ENCODE peak calls at places on chromosomes 13 and 19, in five cellular contexts. One of them, this sample, is unnamed.

GRCh38 chr19:28483197-28483596 is 729.8 kb downstream of the UQCRFS1 start:
- DNase-seq in adrenal gland: no peak
- DNase-seq in tibial nerve: no peak
- DNase-seq in right lobe of liver: no peak
- DNase-seq in Peyer's patch: no peak
- DNase-seq in this sample: no peak

GRCh38 chr13:112942689-112943308 is 26.2 kb upstream of the MCF2L start:
- DNase-seq in tibial nerve: peak; percentile 97
- DNase-seq in right lobe of liver: peak; percentile 97
- DNase-seq in adrenal gland: peak; percentile 98
- DNase-seq in Peyer's patch: peak; percentile 99
- DNase-seq in this sample: peak; percentile 96

GRCh38 chr13:49563513-49563912 is 21.8 kb downstream of the RCBTB1 start:
- DNase-seq in tibial nerve: no peak
- DNase-seq in Peyer's patch: no peak
- DNase-seq in adrenal gland: no peak
- DNase-seq in right lobe of liver: no peak
- DNase-seq in this sample: no peak

GRCh38 chr13:75864718-75865117 is 228.6 kb downstream of the LMO7 start:
- DNase-seq in tibial nerve: no peak
- DNase-seq in adrenal gland: no peak
- DNase-seq in right lobe of liver: no peak
- DNase-seq in Peyer's patch: no peak
- DNase-seq in this sample: no peak

GRCh38 chr19:46902402-46902766 is 41.6 kb downstream of the ARHGAP35 start:
- DNase-seq in Peyer's patch: no peak
- DNase-seq in tibial nerve: no peak
- DNase-seq in adrenal gland: peak; percentile 33
- DNase-seq in right lobe of liver: no peak
- DNase-seq in this sample: no peak

GRCh38 chr13:37715606-37716015 is 117.0 kb upstream of the POSTN start:
- DNase-seq in tibial nerve: no peak
- DNase-seq in right lobe of liver: no peak
- DNase-seq in Peyer's patch: no peak
- DNase-seq in adrenal gland: no peak
- DNase-seq in this sample: no peak

GRCh38 chr19:2551172-2551863 is 75.4 kb downstream of the GADD45B start:
- DNase-seq in tibial nerve: no peak
- DNase-seq in right lobe of liver: no peak
- DNase-seq in Peyer's patch: no peak
- DNase-seq in adrenal gland: no peak
- DNase-seq in this sample: peak; percentile 63

GRCh38 chr19:38745316-38745715 is 1.0 kb upstream of the CAPN12 start:
- DNase-seq in tibial nerve: no peak
- DNase-seq in adrenal gland: no peak
- DNase-seq in right lobe of liver: no peak
- DNase-seq in Peyer's patch: no peak
- DNase-seq in this sample: no peak

GRCh38 chr13:37381502-37381901 is 217.1 kb downstream of the POSTN start:
- DNase-seq in tibial nerve: no peak
- DNase-seq in adrenal gland: no peak
- DNase-seq in Peyer's patch: no peak
- DNase-seq in right lobe of liver: no peak
- DNase-seq in this sample: no peak

GRCh38 chr13:113535381-113535781 is 44.9 kb upstream of the DCUN1D2 start:
- DNase-seq in right lobe of liver: peak; percentile 33
- DNase-seq in adrenal gland: peak; percentile 29
- DNase-seq in Peyer's patch: peak; percentile 43
- DNase-seq in tibial nerve: no peak
- DNase-seq in this sample: peak; percentile 26

GRCh38 chr19:19540707-19541515 is 2.8 kb downstream of the CILP2 start:
- DNase-seq in adrenal gland: no peak
- DNase-seq in Peyer's patch: peak; percentile 83
- DNase-seq in right lobe of liver: peak; percentile 51
- DNase-seq in tibial nerve: no peak
- DNase-seq in this sample: no peak

GRCh38 chr19:58575183-58576041 is 2.3 kb upstream of the MZF1 start:
- DNase-seq in right lobe of liver: peak; percentile 93
- DNase-seq in Peyer's patch: peak; percentile 94
- DNase-seq in tibial nerve: peak; percentile 76
- DNase-seq in adrenal gland: peak; percentile 98
- DNase-seq in this sample: peak; percentile 97

GRCh38 chr13:84121456-84121855 is 239.2 kb upstream of the SLITRK1 start:
- DNase-seq in right lobe of liver: no peak
- DNase-seq in Peyer's patch: no peak
- DNase-seq in tibial nerve: no peak
- DNase-seq in adrenal gland: no peak
- DNase-seq in this sample: no peak

GRCh38 chr19:12289790-12290065 is 5.0 kb downstream of the ZNF44 start:
- DNase-seq in tibial nerve: no peak
- DNase-seq in adrenal gland: no peak
- DNase-seq in right lobe of liver: no peak
- DNase-seq in Peyer's patch: no peak
- DNase-seq in this sample: no peak

GRCh38 chr19:12293771-12294307 is 844 bp downstream of the ZNF44 start:
- DNase-seq in Peyer's patch: peak; percentile 93
- DNase-seq in right lobe of liver: peak; percentile 96
- DNase-seq in tibial nerve: peak; percentile 33
- DNase-seq in adrenal gland: peak; percentile 84
- DNase-seq in this sample: peak; percentile 89

GRCh38 chr19:12295191-12295590 is 508 bp upstream of the ZNF44 start:
- DNase-seq in adrenal gland: no peak
- DNase-seq in right lobe of liver: no peak
- DNase-seq in tibial nerve: no peak
- DNase-seq in Peyer's patch: no peak
- DNase-seq in this sample: no peak

DNA sequence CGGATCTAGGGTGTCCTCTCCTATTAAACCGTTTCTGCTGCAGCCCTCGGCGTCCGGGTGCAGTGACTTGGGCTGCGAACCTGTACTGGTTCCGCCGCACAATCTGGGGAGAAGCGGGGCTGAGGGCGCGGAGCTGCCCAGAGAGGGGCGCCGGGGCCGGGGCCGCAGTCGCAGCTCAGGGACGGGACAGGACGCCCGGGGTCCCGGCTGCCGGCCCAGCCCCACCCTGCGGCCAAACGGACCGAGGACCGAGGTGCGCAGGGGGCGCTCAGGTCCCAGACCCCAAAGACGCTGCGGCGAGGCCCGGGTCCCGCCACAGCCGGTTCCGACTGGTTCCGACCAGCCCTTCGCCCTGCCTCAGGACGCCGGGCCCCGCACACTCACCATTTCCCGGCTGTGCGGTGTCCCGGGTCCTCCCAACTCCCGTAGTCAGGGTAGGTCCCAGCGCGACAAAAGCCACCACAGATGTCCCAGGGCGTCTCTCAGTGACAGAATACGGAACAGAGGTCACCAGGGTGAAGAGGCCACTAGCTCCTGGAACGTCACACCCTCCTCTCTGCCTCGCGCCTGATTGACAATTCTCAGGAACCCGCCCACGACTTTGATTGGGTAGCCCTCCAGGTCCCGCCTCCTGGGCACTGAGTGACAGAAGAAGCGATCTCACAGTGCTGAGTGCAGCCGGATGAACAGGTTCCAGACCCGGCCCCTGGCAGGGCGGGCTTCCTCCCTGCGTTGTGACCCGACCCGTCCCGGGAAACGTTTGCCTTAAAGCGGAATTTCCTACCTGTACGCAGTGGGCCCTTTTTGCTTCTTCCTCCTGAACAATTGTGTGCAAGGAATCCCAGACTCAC is at the start of gene ZNF44:
- DNase-seq in Peyer's patch: peak; percentile 99
- DNase-seq in adrenal gland: peak; percentile 100
- DNase-seq in right lobe of liver: peak; percentile 99
- DNase-seq in tibial nerve: peak; percentile 98
- DNase-seq in this sample: peak; percentile 99
- TF ChIP-seq POLR2A in Peyer's patch: peak; percentile 89
- TF ChIP-seq POLR2A in adrenal gland: peak; percentile 62
- TF ChIP-seq POLR2A in right lobe of liver: peak; percentile 88
- TF ChIP-seq POLR2A in tibial nerve: peak; percentile 62
- TF ChIP-seq POLR2A in this sample: peak; percentile 58

GRCh38 chr13:111145506-111145905 is 30.4 kb downstream of the ARHGEF7 start:
- DNase-seq in adrenal gland: no peak
- DNase-seq in right lobe of liver: no peak
- DNase-seq in tibial nerve: no peak
- DNase-seq in Peyer's patch: no peak
- DNase-seq in this sample: no peak
- H3K27ac ChIP-seq in adrenal gland: no peak overlapping the region
- H3K27ac ChIP-seq in right lobe of liver: no peak overlapping the region
- H3K27ac ChIP-seq in tibial nerve: no peak overlapping the region
- H3K27ac ChIP-seq in Peyer's patch: no peak overlapping the region
- H3K27ac ChIP-seq in this sample: no peak overlapping the region

GRCh38 chr19:50242586-50242985 is 39.2 kb downstream of the MYH14 start:
- DNase-seq in right lobe of liver: no peak
- DNase-seq in adrenal gland: no peak
- DNase-seq in tibial nerve: no peak
- DNase-seq in Peyer's patch: no peak
- DNase-seq in this sample: no peak

GRCh38 chr19:50248826-50249225 is 45.4 kb downstream of the MYH14 start:
- DNase-seq in tibial nerve: no peak
- DNase-seq in adrenal gland: no peak
- DNase-seq in right lobe of liver: no peak
- DNase-seq in Peyer's patch: no peak
- DNase-seq in this sample: no peak

GRCh38 chr19:50248413-50248812 is 45.0 kb downstream of the MYH14 start:
- DNase-seq in tibial nerve: no peak
- DNase-seq in adrenal gland: no peak
- DNase-seq in Peyer's patch: no peak
- DNase-seq in right lobe of liver: no peak
- DNase-seq in this sample: no peak

GRCh38 chr19:50239916-50240585 is 36.6 kb downstream of the MYH14 start:
- DNase-seq in tibial nerve: no peak
- DNase-seq in right lobe of liver: no peak
- DNase-seq in adrenal gland: no peak
- DNase-seq in Peyer's patch: no peak
- DNase-seq in this sample: no peak

DNA sequence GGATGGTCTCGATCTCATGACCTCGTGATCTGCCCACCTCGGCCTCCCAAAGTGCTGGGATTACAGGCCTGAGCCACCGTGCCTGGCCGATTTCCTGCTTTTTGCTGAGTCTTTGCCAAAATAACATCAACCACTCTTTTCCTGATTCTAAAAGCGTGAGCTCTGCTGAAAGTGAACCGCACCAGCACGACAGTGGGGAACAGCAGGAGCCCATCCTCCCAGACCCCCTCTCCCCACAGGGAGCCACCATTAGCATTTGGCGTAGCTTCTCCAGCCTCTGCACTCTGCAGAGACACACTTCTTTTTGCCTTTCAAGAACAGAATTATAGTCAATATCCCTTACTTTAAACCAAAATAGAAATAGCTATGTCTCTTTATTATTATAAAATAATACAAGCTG is 41.3 kb downstream of the MYH14 start:
- DNase-seq in tibial nerve: no peak
- DNase-seq in Peyer's patch: no peak
- DNase-seq in right lobe of liver: no peak
- DNase-seq in adrenal gland: no peak
- DNase-seq in this sample: no peak
- H3K27me3 ChIP-seq in tibial nerve: no peaks in the 10 kb centered on the region
- H3K27me3 ChIP-seq in Peyer's patch: no peaks in the 10 kb centered on the region
- H3K27me3 ChIP-seq in right lobe of liver: no peaks in the 10 kb centered on the region
- H3K27me3 ChIP-seq in adrenal gland: peaks cover 6% of the 10 kb centered on the region
- H3K27me3 ChIP-seq in this sample: peaks cover 8% of the 10 kb centered on the region

DNA sequence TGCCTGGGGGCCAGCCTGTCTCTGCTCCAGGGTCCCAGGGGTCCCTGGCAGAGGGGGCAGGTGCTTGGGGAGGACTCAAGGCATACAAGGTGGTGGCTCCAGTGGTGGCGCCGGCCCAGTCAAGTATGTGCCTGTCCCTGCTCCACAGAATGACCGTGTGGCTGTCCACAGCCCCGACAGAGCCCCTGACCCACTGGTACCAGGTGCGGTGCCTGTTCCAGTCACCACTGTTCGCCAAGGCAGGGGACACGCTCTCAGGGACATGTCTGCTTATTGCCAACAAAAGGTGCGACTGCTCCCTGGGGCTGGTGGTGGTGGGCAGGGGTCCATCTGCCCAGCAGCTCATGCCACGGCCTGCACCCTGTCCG is 8.2 kb downstream of the YIPF2 start:
- DNase-seq in Peyer's patch: no peak
- DNase-seq in adrenal gland: no peak
- DNase-seq in right lobe of liver: no peak
- DNase-seq in tibial nerve: no peak
- DNase-seq in this sample: no peak
- TF ChIP-seq POLR2A in Peyer's patch: no peak
- TF ChIP-seq POLR2A in adrenal gland: no peak
- TF ChIP-seq POLR2A in right lobe of liver: no peak
- TF ChIP-seq POLR2A in tibial nerve: no peak
- TF ChIP-seq POLR2A in this sample: no peak

GRCh38 chr13:46211521-46212351 is at the start of gene LRRC63:
- DNase-seq in right lobe of liver: peak; percentile 84
- DNase-seq in adrenal gland: peak; percentile 86
- DNase-seq in tibial nerve: peak; percentile 45
- DNase-seq in Peyer's patch: peak; percentile 90
- DNase-seq in this sample: peak; percentile 86
- H3K27ac ChIP-seq in right lobe of liver: no peak within 1 kb of the TSS
- H3K27ac ChIP-seq in adrenal gland: peak within 1 kb of the TSS; percentile 31
- H3K27ac ChIP-seq in tibial nerve: peak within 1 kb of the TSS; percentile 28
- H3K27ac ChIP-seq in Peyer's patch: no peak within 1 kb of the TSS
- H3K27ac ChIP-seq in this sample: no peak within 1 kb of the TSS

GRCh38 chr13:27824121-27824520 is 31.8 kb downstream of the GSX1 start:
- DNase-seq in adrenal gland: no peak
- DNase-seq in right lobe of liver: no peak
- DNase-seq in tibial nerve: no peak
- DNase-seq in Peyer's patch: no peak
- DNase-seq in this sample: no peak

GRCh38 chr13:27821566-27821965 is 29.3 kb downstream of the GSX1 start:
- DNase-seq in right lobe of liver: no peak
- DNase-seq in Peyer's patch: no peak
- DNase-seq in adrenal gland: no peak
- DNase-seq in tibial nerve: no peak
- DNase-seq in this sample: no peak

GRCh38 chr13:27822873-27823311 is 30.6 kb downstream of the GSX1 start:
- DNase-seq in Peyer's patch: no peak
- DNase-seq in right lobe of liver: no peak
- DNase-seq in adrenal gland: no peak
- DNase-seq in tibial nerve: no peak
- DNase-seq in this sample: no peak

GRCh38 chr13:27820524-27821482 is 28.5 kb downstream of the GSX1 start:
- DNase-seq in right lobe of liver: no peak
- DNase-seq in tibial nerve: no peak
- DNase-seq in Peyer's patch: no peak
- DNase-seq in adrenal gland: no peak
- DNase-seq in this sample: no peak

GRCh38 chr13:27822258-27822872 is 30.1 kb downstream of the GSX1 start:
- DNase-seq in Peyer's patch: no peak
- DNase-seq in adrenal gland: no peak
- DNase-seq in right lobe of liver: no peak
- DNase-seq in tibial nerve: no peak
- DNase-seq in this sample: no peak
- H3K27me3 ChIP-seq in Peyer's patch: no peaks in the 10 kb centered on the region
- H3K27me3 ChIP-seq in adrenal gland: peaks cover 50% of the 10 kb centered on the region
- H3K27me3 ChIP-seq in right lobe of liver: peaks cover 28% of the 10 kb centered on the region
- H3K27me3 ChIP-seq in tibial nerve: peaks cover 75% of the 10 kb centered on the region
- H3K27me3 ChIP-seq in this sample: peaks cover 76% of the 10 kb centered on the region

DNA sequence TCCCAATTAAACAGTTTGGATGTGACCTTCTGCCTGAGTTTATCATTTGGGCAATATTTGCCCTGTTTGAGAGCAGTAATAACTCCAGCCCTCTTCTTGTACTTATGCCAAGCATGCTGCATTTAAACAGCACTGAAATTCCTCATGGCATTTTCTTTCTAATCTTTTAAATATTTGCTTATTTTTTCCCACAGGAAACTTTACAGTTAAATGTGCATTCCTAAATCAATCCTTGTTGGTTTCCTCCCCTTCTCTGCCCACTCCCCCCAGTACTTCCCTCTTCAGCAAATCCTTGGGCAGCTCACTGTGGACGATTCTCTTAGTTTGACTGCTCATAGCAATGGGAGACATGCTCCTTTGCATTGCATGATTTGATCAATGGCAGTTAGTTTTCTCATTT is 68.7 kb downstream of the RAP2A start:
- DNase-seq in tibial nerve: no peak
- DNase-seq in right lobe of liver: no peak
- DNase-seq in adrenal gland: no peak
- DNase-seq in Peyer's patch: no peak
- DNase-seq in this sample: no peak
- TF ChIP-seq POLR2A in tibial nerve: no peak
- TF ChIP-seq POLR2A in right lobe of liver: no peak
- TF ChIP-seq POLR2A in adrenal gland: no peak
- TF ChIP-seq POLR2A in Peyer's patch: no peak
- TF ChIP-seq POLR2A in this sample: no peak